ENCODE peak calls at places on chromosomes 16 and 17, in eight cellular contexts. One of them, this sample, is unnamed.

GRCh38 chr16:59108374-59108773 is 374.3 kb upstream of the GOT2 start:
- DNase-seq in stimulated activated CD8-positive, alpha-beta memory T cell treated with anti-CD3 and anti-CD28 coated beads, Interleukin-15, amount 100 ng/mL, for 24 hours: no peak
- DNase-seq in activated naive CD8-positive, alpha-beta T cell treated with anti-CD3 and anti-CD28 coated beads for 36 hours: no peak
- DNase-seq in naive thymus-derived CD8-positive, alpha-beta T cell: no peak
- DNase-seq in activated T-cell treated with anti-CD3 and anti-CD28 coated beads for 1 hour: no peak
- DNase-seq in COR-L47: no peak
- DNase-seq in T-helper 1 cell: no peak
- DNase-seq in T-helper 2 cell: no peak
- DNase-seq in this sample: no peak

GRCh38 chr17:43579570-43580140 is 33.5 kb upstream of the ETV4 start:
- DNase-seq in stimulated activated CD8-positive, alpha-beta memory T cell treated with anti-CD3 and anti-CD28 coated beads, Interleukin-15, amount 100 ng/mL, for 24 hours: no peak
- DNase-seq in activated naive CD8-positive, alpha-beta T cell treated with anti-CD3 and anti-CD28 coated beads for 36 hours: no peak
- DNase-seq in naive thymus-derived CD8-positive, alpha-beta T cell: no peak
- DNase-seq in activated T-cell treated with anti-CD3 and anti-CD28 coated beads for 1 hour: no peak
- DNase-seq in COR-L47: no peak
- DNase-seq in T-helper 1 cell: no peak
- DNase-seq in T-helper 2 cell: no peak
- DNase-seq in this sample: no peak

GRCh38 chr17:45129426-45129939 is 2.8 kb downstream of the PLCD3 start:
- DNase-seq in stimulated activated CD8-positive, alpha-beta memory T cell treated with anti-CD3 and anti-CD28 coated beads, Interleukin-15, amount 100 ng/mL, for 24 hours: no peak
- DNase-seq in activated naive CD8-positive, alpha-beta T cell treated with anti-CD3 and anti-CD28 coated beads for 36 hours: no peak
- DNase-seq in naive thymus-derived CD8-positive, alpha-beta T cell: no peak
- DNase-seq in activated T-cell treated with anti-CD3 and anti-CD28 coated beads for 1 hour: no peak
- DNase-seq in COR-L47: no peak
- DNase-seq in T-helper 1 cell: no peak
- DNase-seq in T-helper 2 cell: no peak
- DNase-seq in this sample: no peak

GRCh38 chr16:73286643-73287267 is 238.8 kb upstream of the ZFHX3 start:
- DNase-seq in stimulated activated CD8-positive, alpha-beta memory T cell treated with anti-CD3 and anti-CD28 coated beads, Interleukin-15, amount 100 ng/mL, for 24 hours: no peak
- DNase-seq in activated naive CD8-positive, alpha-beta T cell treated with anti-CD3 and anti-CD28 coated beads for 36 hours: no peak
- DNase-seq in naive thymus-derived CD8-positive, alpha-beta T cell: no peak
- DNase-seq in activated T-cell treated with anti-CD3 and anti-CD28 coated beads for 1 hour: no peak
- DNase-seq in COR-L47: no peak
- DNase-seq in T-helper 1 cell: no peak
- DNase-seq in T-helper 2 cell: no peak
- DNase-seq in this sample: no peak

GRCh38 chr17:9151091-9151490 is 129.8 kb downstream of the NTN1 start:
- DNase-seq in stimulated activated CD8-positive, alpha-beta memory T cell treated with anti-CD3 and anti-CD28 coated beads, Interleukin-15, amount 100 ng/mL, for 24 hours: no peak
- DNase-seq in activated naive CD8-positive, alpha-beta T cell treated with anti-CD3 and anti-CD28 coated beads for 36 hours: no peak
- DNase-seq in naive thymus-derived CD8-positive, alpha-beta T cell: no peak
- DNase-seq in activated T-cell treated with anti-CD3 and anti-CD28 coated beads for 1 hour: no peak
- DNase-seq in COR-L47: no peak
- DNase-seq in T-helper 1 cell: no peak
- DNase-seq in T-helper 2 cell: no peak
- DNase-seq in this sample: no peak

GRCh38 chr16:50928065-50928464 is 186.2 kb downstream of the CYLD start:
- DNase-seq in stimulated activated CD8-positive, alpha-beta memory T cell treated with anti-CD3 and anti-CD28 coated beads, Interleukin-15, amount 100 ng/mL, for 24 hours: no peak
- DNase-seq in activated naive CD8-positive, alpha-beta T cell treated with anti-CD3 and anti-CD28 coated beads for 36 hours: no peak
- DNase-seq in naive thymus-derived CD8-positive, alpha-beta T cell: no peak
- DNase-seq in activated T-cell treated with anti-CD3 and anti-CD28 coated beads for 1 hour: no peak
- DNase-seq in COR-L47: no peak
- DNase-seq in T-helper 1 cell: no peak
- DNase-seq in T-helper 2 cell: no peak
- DNase-seq in this sample: no peak

GRCh38 chr17:55842405-55843158 is 91.7 kb downstream of the PCTP start:
- DNase-seq in stimulated activated CD8-positive, alpha-beta memory T cell treated with anti-CD3 and anti-CD28 coated beads, Interleukin-15, amount 100 ng/mL, for 24 hours: no peak
- DNase-seq in activated naive CD8-positive, alpha-beta T cell treated with anti-CD3 and anti-CD28 coated beads for 36 hours: no peak
- DNase-seq in naive thymus-derived CD8-positive, alpha-beta T cell: no peak
- DNase-seq in activated T-cell treated with anti-CD3 and anti-CD28 coated beads for 1 hour: no peak
- DNase-seq in COR-L47: no peak
- DNase-seq in T-helper 1 cell: no peak
- DNase-seq in T-helper 2 cell: no peak
- DNase-seq in this sample: no peak

GRCh38 chr17:82006468-82007227 is 16.0 kb downstream of the CENPX start:
- DNase-seq in stimulated activated CD8-positive, alpha-beta memory T cell treated with anti-CD3 and anti-CD28 coated beads, Interleukin-15, amount 100 ng/mL, for 24 hours: no peak
- DNase-seq in activated naive CD8-positive, alpha-beta T cell treated with anti-CD3 and anti-CD28 coated beads for 36 hours: no peak
- DNase-seq in naive thymus-derived CD8-positive, alpha-beta T cell: no peak
- DNase-seq in activated T-cell treated with anti-CD3 and anti-CD28 coated beads for 1 hour: no peak
- DNase-seq in COR-L47: no peak
- DNase-seq in T-helper 1 cell: no peak
- DNase-seq in T-helper 2 cell: no peak
- DNase-seq in this sample: no peak

GRCh38 chr16:23999663-24000062 is 163.9 kb downstream of the PRKCB start:
- DNase-seq in stimulated activated CD8-positive, alpha-beta memory T cell treated with anti-CD3 and anti-CD28 coated beads, Interleukin-15, amount 100 ng/mL, for 24 hours: no peak
- DNase-seq in activated naive CD8-positive, alpha-beta T cell treated with anti-CD3 and anti-CD28 coated beads for 36 hours: peak; percentile 65
- DNase-seq in naive thymus-derived CD8-positive, alpha-beta T cell: no peak
- DNase-seq in activated T-cell treated with anti-CD3 and anti-CD28 coated beads for 1 hour: no peak
- DNase-seq in COR-L47: no peak
- DNase-seq in T-helper 1 cell: peak; percentile 32
- DNase-seq in T-helper 2 cell: no peak
- DNase-seq in this sample: no peak

This sample was measured in GM12892.